ENCODE peak calls at places on chromosomes 2 and 18, in six cellular contexts. A is putamen, G is hepatocyte, R is EL, I is fibroblast of mammary gland, V is adipocyte. Y is an unnamed sample.

GRCh38 chr2:232142049-232142448 is 180.5 kb downstream of the DIS3L2 start:
- DNase-seq in R (peak; percentile 26), G (peak; percentile 41), V (peak; percentile 53), A (peak; percentile 61), I (peak; percentile 35), Y (no peak)

GRCh38 chr18:36050479-36050878 is 16.9 kb downstream of the RPRD1A start:
- DNase-seq in V (no peak), I (no peak), A (no peak), R (no peak), G (no peak), Y (no peak)

GRCh38 chr2:9165625-9166024 is 41.0 kb upstream of the ASAP2 start:
- DNase-seq in A (peak; percentile 70), I (peak; percentile 53), V (no peak), R (peak; percentile 26), G (no peak), Y (peak; percentile 85)

GRCh38 chr2:8162602-8163001 is 519.3 kb upstream of the ID2 start:
- DNase-seq in I (no peak), R (no peak), V (no peak), A (no peak), G (no peak), Y (no peak)

GRCh38 chr18:23106575-23106974 is 28.7 kb upstream of the CABLES1 start:
- DNase-seq in R (peak; percentile 98), G (peak; percentile 83), I (peak; percentile 97), A (no peak), V (peak; percentile 68), Y (peak; percentile 97)

GRCh38 chr18:59539108-59539507 is 158.1 kb downstream of the CCBE1 start:
- DNase-seq in V (no peak), G (no peak), R (no peak), I (no peak), A (no peak), Y (no peak)

GRCh38 chr2:239904496-239904895 is 120.6 kb downstream of the NDUFA10 start:
- DNase-seq in G (no peak), R (no peak), V (no peak), A (no peak), I (no peak), Y (no peak)

GRCh38 chr18:35415511-35416427 is 38.6 kb upstream of the ZNF396 start:
- DNase-seq in V (peak; percentile 24), A (peak; percentile 77), I (peak; percentile 45), G (no peak), R (peak; percentile 20), Y (no peak)

GRCh38 chr18:68520406-68521075 is 194.4 kb downstream of the TMX3 start:
- DNase-seq in I (peak; percentile 66), G (no peak), R (peak; percentile 66), A (peak; percentile 1), V (peak; percentile 34), Y (peak; percentile 42)

GRCh38 chr2:105308785-105309540 is 20.6 kb downstream of the TGFBRAP1 start:
- DNase-seq in G (peak; percentile 32), I (no peak), V (no peak), R (no peak), A (peak; percentile 33), Y (no peak)

GRCh38 chr18:35851286-35851967 is 121.1 kb upstream of the RMP24 start:
- DNase-seq in A (peak; percentile 82), G (no peak), I (no peak), R (no peak), V (no peak), Y (no peak)

GRCh38 chr18:57542126-57542525 is 44.4 kb downstream of the FECH start:
- DNase-seq in I (peak; percentile 88), G (no peak), V (peak; percentile 29), R (peak; percentile 53), A (no peak), Y (peak; percentile 55)

GRCh38 chr2:188292446-188293239 is 969 bp downstream of the GULP1 start:
- DNase-seq in G (peak; percentile 90), I (peak; percentile 80), V (peak; percentile 94), A (peak; percentile 31), R (peak; percentile 89), Y (no peak)

GRCh38 chr2:112481050-112481527 is 867 bp upstream of the TTL start:
- DNase-seq in A (peak; percentile 87), G (peak; percentile 93), V (peak; percentile 95), R (peak; percentile 82), I (peak; percentile 74), Y (peak; percentile 81)

GRCh38 chr2:183579686-183580085 is 455.4 kb downstream of the NUP35 start:
- DNase-seq in I (no peak), V (no peak), A (no peak), G (peak; percentile 11), R (no peak), Y (no peak)

GRCh38 chr2:234275515-234275914 is 221.4 kb downstream of the ARL4C start:
- DNase-seq in A (no peak), R (no peak), V (no peak), I (no peak), G (no peak), Y (no peak)

GRCh38 chr18:61847164-61847791 is 45.5 kb downstream of the RNF152 start:
- DNase-seq in R (no peak), V (no peak), A (no peak), G (no peak), I (no peak), Y (no peak)

GRCh38 chr2:48531141-48531648 is 1.2 kb downstream of the STON1 start:
- DNase-seq in R (peak; percentile 78), G (peak; percentile 78), V (peak; percentile 91), A (no peak), I (peak; percentile 71), Y (peak; percentile 89)

GRCh38 chr2:233460726-233461431 is 105.7 kb downstream of the USP40 start:
- DNase-seq in R (no peak), G (no peak), V (no peak), I (no peak), A (no peak), Y (no peak)

GRCh38 chr2:24317491-24317920 is 42.8 kb downstream of the ITSN2 start:
- DNase-seq in A (no peak), G (no peak), V (peak; percentile 26), R (no peak), I (no peak), Y (no peak)

GRCh38 chr2:30511122-30512083 is 64.4 kb downstream of the LCLAT1 start:
- DNase-seq in V (no peak), G (peak; percentile 21), A (no peak), R (peak; percentile 64), I (peak; percentile 81), Y (no peak)

GRCh38 chr2:200305797-200306718 is at the start of gene SPATS2L:
- DNase-seq in I (peak; percentile 71), A (peak; percentile 68), G (peak; percentile 91), R (peak; percentile 85), V (peak; percentile 91), Y (no peak)

GRCh38 chr2:72198532-72199241 is 51.0 kb upstream of the CYP26B1 start:
- DNase-seq in G (no peak), V (peak; percentile 62), A (no peak), I (peak; percentile 62), R (peak; percentile 37), Y (peak; percentile 47)

Y was measured in foreskin keratinocyte.